ENCODE peak calls at places on chromosomes 2 and 18, in seven cellular contexts. R, B, Z, S, K, A and M are unnamed samples.

GRCh38 chr2:227363756-227364155 is 15.3 kb downstream of the TM4SF20 start:
- DNase-seq in R (no peak), B (peak; percentile 40), Z (no peak), S (no peak), K (no peak), A (no peak), M (no peak)

GRCh38 chr18:67513285-67513684 is 3.2 kb downstream of the DSEL start:
- DNase-seq in R (no peak), B (no peak), Z (peak; percentile 45), S (no peak), K (peak; percentile 44), A (no peak), M (no peak)

GRCh38 chr2:30565860-30566358 is 118.9 kb downstream of the LCLAT1 start:
- DNase-seq in R (no peak), B (peak; percentile 76), Z (no peak), S (no peak), K (peak; percentile 85), A (peak; percentile 18), M (no peak)

GRCh38 chr18:5424903-5425302 is 118.9 kb downstream of the EPB41L3 start:
- DNase-seq in R (no peak), B (peak; percentile 64), Z (peak; percentile 13), S (peak; percentile 10), K (no peak), A (no peak), M (peak; percentile 63)

GRCh38 chr2:24399434-24400206 is 39.3 kb upstream of the ITSN2 start:
- DNase-seq in R (no peak), B (no peak), Z (no peak), S (no peak), K (no peak), A (no peak), M (no peak)

GRCh38 chr2:179768765-179769164 is 92.6 kb downstream of the ZNF385B start:
- DNase-seq in R (no peak), B (peak; percentile 35), Z (no peak), S (no peak), K (peak; percentile 65), A (peak; percentile 56), M (no peak)

GRCh38 chr18:51135795-51136194 is 61.7 kb downstream of the MEX3C start:
- DNase-seq in R (no peak), B (no peak), Z (no peak), S (no peak), K (no peak), A (no peak), M (no peak)

GRCh38 chr2:122236152-122236892 is 480.9 kb downstream of the TSN start:
- DNase-seq in R (no peak), B (peak; percentile 72), Z (peak; percentile 81), S (no peak), K (no peak), A (no peak), M (no peak)

GRCh38 chr18:74897971-74898657 is 300.4 kb downstream of the ZNF407 start:
- DNase-seq in R (no peak), B (peak; percentile 81), Z (peak; percentile 33), S (peak; percentile 18), K (no peak), A (peak; percentile 31), M (no peak)

GRCh38 chr2:104434363-104434792 is 419.5 kb upstream of the POU3F3 start:
- DNase-seq in R (no peak), B (no peak), Z (peak; percentile 31), S (no peak), K (no peak), A (no peak), M (no peak)

GRCh38 chr2:9768388-9768787 is 74.9 kb upstream of the TAF1B start:
- DNase-seq in R (no peak), B (no peak), Z (no peak), S (no peak), K (peak; percentile 58), A (no peak), M (no peak)

GRCh38 chr2:64875368-64875767 is 113.8 kb upstream of the SLC1A4 start:
- DNase-seq in R (no peak), B (no peak), Z (no peak), S (no peak), K (peak; percentile 34), A (no peak), M (no peak)

GRCh38 chr2:193496786-193497185 is 1302.1 kb upstream of the TMEFF2 start:
- DNase-seq in R (no peak), B (no peak), Z (no peak), S (no peak), K (no peak), A (no peak), M (no peak)

GRCh38 chr2:219444566-219445091 is 10.0 kb downstream of the SPEG start:
- DNase-seq in R (no peak), B (no peak), Z (no peak), S (no peak), K (no peak), A (no peak), M (no peak)

GRCh38 chr2:217980036-217980435 is 22.8 kb downstream of the TNS1 start:
- DNase-seq in R (no peak), B (peak; percentile 49), Z (no peak), S (no peak), K (no peak), A (no peak), M (no peak)

GRCh38 chr2:172335731-172336130 is 91.7 kb upstream of the ITGA6 start:
- DNase-seq in R (no peak), B (no peak), Z (no peak), S (no peak), K (no peak), A (no peak), M (no peak)

GRCh38 chr2:71943238-71944182 is 204.2 kb downstream of the CYP26B1 start:
- DNase-seq in R (no peak), B (peak; percentile 79), Z (no peak), S (no peak), K (peak; percentile 88), A (no peak), M (no peak)

GRCh38 chr2:236793041-236794011 is 223.7 kb downstream of the ACKR3 start:
- DNase-seq in R (no peak), B (no peak), Z (no peak), S (no peak), K (no peak), A (no peak), M (no peak)

GRCh38 chr2:113284481-113284880 is 5.8 kb upstream of the PAX8 start:
- DNase-seq in R (no peak), B (peak; percentile 16), Z (no peak), S (no peak), K (no peak), A (no peak), M (no peak)

GRCh38 chr2:205681836-205682238 is 464 bp upstream of the NRP2 start:
- DNase-seq in R (no peak), B (no peak), Z (no peak), S (no peak), K (no peak), A (no peak), M (peak; percentile 16)

GRCh38 chr18:48106976-48107781 is 176.7 kb upstream of the SMAD2 start:
- DNase-seq in R (no peak), B (no peak), Z (no peak), S (no peak), K (no peak), A (no peak), M (peak; percentile 33)

GRCh38 chr2:67627456-67627855 is 230.3 kb downstream of the ETAA1 start:
- DNase-seq in R (no peak), B (no peak), Z (no peak), S (no peak), K (no peak), A (no peak), M (no peak)

GRCh38 chr18:40222736-40223135 is 1732.3 kb upstream of the PIK3C3 start:
- DNase-seq in R (no peak), B (peak; percentile 12), Z (no peak), S (no peak), K (no peak), A (no peak), M (no peak)

GRCh38 chr18:944440-944839 is 39.8 kb downstream of the ADCYAP1 start:
- DNase-seq in R (no peak), B (peak; percentile 77), Z (peak; percentile 88), S (peak; percentile 35), K (peak; percentile 47), A (no peak), M (no peak)

GRCh38 chr2:31038385-31038784 is 99.9 kb downstream of the GALNT14 start:
- DNase-seq in R (no peak), B (no peak), Z (no peak), S (no peak), K (no peak), A (no peak), M (no peak)

GRCh38 chr18:62264984-62265383 is 60.1 kb upstream of the TNFRSF11A start:
- DNase-seq in R (no peak), B (no peak), Z (no peak), S (no peak), K (peak; percentile 62), A (no peak), M (peak; percentile 86)

GRCh38 chr2:98809116-98809515 is 78.2 kb upstream of the MGAT4A start:
- DNase-seq in R (no peak), B (no peak), Z (no peak), S (no peak), K (no peak), A (no peak), M (no peak)

GRCh38 chr2:168687314-168687713 is 115.1 kb upstream of the NOSTRIN start:
- DNase-seq in R (no peak), B (peak; percentile 23), Z (no peak), S (no peak), K (peak; percentile 76), A (no peak), M (peak; percentile 27)